ENCODE peak calls at places on chromosomes 12 and 14, in ten cellular contexts. L is SK-N-SH, W is Calu3, E is bronchial epithelial cell, Z is adrenal gland, P is ascending aorta, X is B cell, Q is AG09309, I is tibial artery, J is lung. C is an unnamed sample.

GRCh38 chr14:65211341-65211987 is 109.1 kb upstream of the MAX start:
- DNase-seq in L (no peak), W (no peak), E (peak), Z (no peak), P (no peak), X (no peak), Q (peak), I (no peak), J (no peak), C (no peak)

GRCh38 chr14:57391609-57392195 is 1.3 kb downstream of the NAA30 start:
- DNase-seq in L (peak), W (no peak), E (no peak), Z (peak), P (no peak), X (no peak), Q (no peak), I (no peak), J (no peak), C (no peak)

GRCh38 chr12:40618621-40619020 is 73.6 kb upstream of the CNTN1 start:
- DNase-seq in L (no peak), W (no peak), E (no peak), Z (no peak), P (no peak), X (no peak), Q (no peak), I (no peak), J (no peak), C (no peak)

GRCh38 chr14:92511472-92512247 is 1.9 kb upstream of the RIN3 start:
- DNase-seq in L (peak), W (peak), E (peak), Z (peak), P (no peak), X (no peak), Q (peak), I (no peak), J (peak), C (no peak)

GRCh38 chr14:51663783-51664326 is 12.1 kb downstream of the FRMD6 start:
- DNase-seq in L (no peak), W (no peak), E (no peak), Z (no peak), P (no peak), X (no peak), Q (no peak), I (no peak), J (no peak), C (no peak)

GRCh38 chr12:6465467-6466183 is 4.9 kb downstream of the VAMP1 start:
- DNase-seq in L (peak), W (peak), E (peak), Z (peak), P (no peak), X (no peak), Q (peak), I (no peak), J (peak), C (no peak)

GRCh38 chr14:74035556-74035955 is 16.4 kb downstream of the BBOF1 start:
- DNase-seq in L (no peak), W (no peak), E (peak), Z (no peak), P (no peak), X (no peak), Q (no peak), I (no peak), J (no peak), C (no peak)

GRCh38 chr12:109723311-109723791 is 9.7 kb downstream of the FAM222A start:
- DNase-seq in L (peak), W (no peak), E (no peak), Z (peak), P (no peak), X (no peak), Q (no peak), I (peak), J (no peak), C (no peak)

GRCh38 chr12:68620528-68620927 is 9.8 kb downstream of the RAP1B start:
- DNase-seq in L (no peak), W (no peak), E (no peak), Z (no peak), P (no peak), X (no peak), Q (no peak), I (no peak), J (no peak), C (no peak)

GRCh38 chr12:49537709-49538601 is 875 bp upstream of the KCNH3 start:
- DNase-seq in L (peak), W (peak), E (no peak), Z (peak), P (no peak), X (peak), Q (no peak), I (no peak), J (no peak), C (peak)

GRCh38 chr14:90517431-90517841 is 120.6 kb downstream of the CALM1 start:
- DNase-seq in L (no peak), W (no peak), E (no peak), Z (no peak), P (no peak), X (no peak), Q (no peak), I (no peak), J (no peak), C (no peak)

DNA sequence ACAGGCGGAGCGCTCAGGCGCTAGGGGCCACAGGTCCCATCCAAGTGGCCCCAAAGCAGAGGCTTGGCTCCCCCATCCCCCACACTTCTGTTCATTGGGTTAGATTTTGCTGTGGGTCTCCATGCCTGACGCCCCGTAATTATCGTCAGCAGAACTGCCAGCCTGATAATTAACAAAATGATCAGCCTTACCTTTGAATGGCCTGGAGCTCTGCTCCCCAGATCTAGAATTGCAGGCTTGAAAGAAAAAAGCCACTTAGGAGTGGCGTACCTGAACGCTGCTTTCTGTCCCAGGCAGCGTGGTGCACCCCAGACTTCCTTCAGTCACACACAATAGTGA is 28.7 kb upstream of the LRP1-AS start:
- DNase-seq in L (no peak), W (no peak), E (no peak), Z (no peak), P (no peak), X (no peak), Q (no peak), I (no peak), J (no peak), C (no peak)
- TF ChIP-seq CTCF in L (peak), W (no peak), E (no peak), Z (no peak), P (no peak), X (no peak), Q (no peak), I (no peak), J (no peak), C (no peak)

GRCh38 chr14:102951034-102951433 is 28.6 kb downstream of the AMN start:
- DNase-seq in L (no peak), W (no peak), E (no peak), Z (no peak), P (no peak), X (no peak), Q (no peak), I (no peak), J (no peak), C (no peak)
- TF ChIP-seq CTCF in L (no peak), W (no peak), E (no peak), Z (no peak), P (no peak), X (no peak), Q (no peak), I (no peak), J (no peak), C (no peak)

DNA sequence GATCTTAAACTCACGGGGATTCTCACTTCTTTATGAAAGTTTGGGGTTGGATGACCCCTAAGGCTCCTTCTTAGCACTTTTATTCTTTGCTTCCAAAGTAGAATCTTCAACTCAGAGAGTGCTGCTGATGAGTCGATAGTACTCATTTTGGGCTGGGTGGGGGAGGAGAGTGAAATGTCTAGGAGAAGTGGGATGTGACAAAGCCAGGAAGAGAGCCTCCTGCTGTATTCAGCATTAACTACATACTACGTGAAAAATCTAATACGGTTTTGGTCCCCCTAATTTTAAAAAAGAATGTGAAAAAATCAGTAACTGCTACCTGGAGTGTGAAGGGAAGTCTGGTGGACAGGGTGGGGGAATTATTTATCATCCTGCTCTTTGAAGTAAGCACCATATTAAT is 148.3 kb downstream of the SAMD4A start:
- DNase-seq in L (no peak), W (no peak), E (peak), Z (no peak), P (no peak), X (no peak), Q (no peak), I (no peak), J (no peak), C (no peak)
- TF ChIP-seq CTCF in L (peak), W (no peak), E (no peak), Z (no peak), P (no peak), X (no peak), Q (peak), I (peak), J (no peak), C (no peak)

GRCh38 chr12:87001102-87001501 is 744.9 kb upstream of the MGAT4C start:
- DNase-seq in L (no peak), W (no peak), E (no peak), Z (no peak), P (no peak), X (no peak), Q (no peak), I (no peak), J (no peak), C (no peak)
- TF ChIP-seq CTCF in L (no peak), W (no peak), E (no peak), Z (no peak), P (no peak), X (no peak), Q (no peak), I (no peak), J (no peak), C (no peak)

GRCh38 chr14:72924332-72924731 is 1.9 kb upstream of the DCAF4 start:
- DNase-seq in L (peak), W (peak), E (no peak), Z (peak), P (no peak), X (no peak), Q (no peak), I (peak), J (peak), C (no peak)
- TF ChIP-seq CTCF in L (no peak), W (no peak), E (no peak), Z (no peak), P (no peak), X (no peak), Q (no peak), I (no peak), J (no peak), C (no peak)

GRCh38 chr12:45671254-45671653 is 58.3 kb upstream of the ARID2 start:
- DNase-seq in L (no peak), W (no peak), E (peak), Z (no peak), P (no peak), X (no peak), Q (peak), I (no peak), J (no peak), C (no peak)

GRCh38 chr12:45670339-45671065 is 59.0 kb upstream of the ARID2 start:
- DNase-seq in L (no peak), W (no peak), E (peak), Z (no peak), P (no peak), X (peak), Q (no peak), I (no peak), J (no peak), C (no peak)

GRCh38 chr12:45674181-45674580 is 55.3 kb upstream of the ARID2 start:
- DNase-seq in L (no peak), W (no peak), E (no peak), Z (no peak), P (no peak), X (no peak), Q (no peak), I (no peak), J (no peak), C (no peak)

GRCh38 chr12:45675534-45675933 is 54.0 kb upstream of the ARID2 start:
- DNase-seq in L (no peak), W (no peak), E (no peak), Z (no peak), P (no peak), X (no peak), Q (no peak), I (no peak), J (no peak), C (no peak)

DNA sequence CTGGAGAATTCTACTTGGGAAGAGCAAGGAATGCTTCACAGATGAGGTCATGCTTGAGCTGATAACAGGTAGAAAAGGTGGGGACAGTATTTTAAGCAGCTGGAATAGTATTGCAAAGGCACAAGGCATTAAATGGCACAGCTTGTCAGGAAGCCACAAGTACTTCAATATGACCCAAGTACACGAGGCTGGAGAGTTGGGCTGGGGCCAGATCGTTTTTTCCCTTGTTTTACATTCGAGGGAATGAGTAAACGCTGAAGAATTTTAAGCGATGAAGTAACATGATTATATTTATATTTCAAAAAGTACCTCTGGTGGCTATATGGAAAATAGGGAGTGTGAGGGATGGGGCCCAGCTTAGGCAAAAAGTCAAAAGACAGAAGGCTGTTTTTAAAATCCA is 54.9 kb upstream of the ARID2 start:
- DNase-seq in L (no peak), W (peak), E (peak), Z (peak), P (peak), X (no peak), Q (peak), I (peak), J (peak), C (no peak)
- TF ChIP-seq CTCF in L (no peak), W (no peak), E (no peak), Z (no peak), P (no peak), X (no peak), Q (no peak), I (no peak), J (no peak), C (no peak)

GRCh38 chr14:54777395-54777794 is 125.2 kb downstream of the GCH1 start:
- DNase-seq in L (no peak), W (no peak), E (no peak), Z (no peak), P (no peak), X (no peak), Q (no peak), I (no peak), J (no peak), C (no peak)

GRCh38 chr14:54773171-54774006 is 129.2 kb downstream of the GCH1 start:
- DNase-seq in L (peak), W (peak), E (peak), Z (peak), P (peak), X (peak), Q (peak), I (peak), J (peak), C (peak)

GRCh38 chr14:54774824-54775223 is 127.8 kb downstream of the GCH1 start:
- DNase-seq in L (no peak), W (no peak), E (no peak), Z (no peak), P (no peak), X (no peak), Q (no peak), I (no peak), J (no peak), C (no peak)

GRCh38 chr14:54776361-54777001 is 126.1 kb downstream of the GCH1 start:
- DNase-seq in L (peak), W (peak), E (no peak), Z (peak), P (no peak), X (peak), Q (no peak), I (peak), J (no peak), C (peak)

GRCh38 chr14:54775486-54776100 is 127.0 kb downstream of the GCH1 start:
- DNase-seq in L (no peak), W (no peak), E (no peak), Z (no peak), P (no peak), X (no peak), Q (no peak), I (no peak), J (no peak), C (no peak)
- TF ChIP-seq CTCF in L (no peak), W (no peak), E (no peak), Z (no peak), P (no peak), X (no peak), Q (no peak), I (no peak), J (no peak), C (no peak)

DNA sequence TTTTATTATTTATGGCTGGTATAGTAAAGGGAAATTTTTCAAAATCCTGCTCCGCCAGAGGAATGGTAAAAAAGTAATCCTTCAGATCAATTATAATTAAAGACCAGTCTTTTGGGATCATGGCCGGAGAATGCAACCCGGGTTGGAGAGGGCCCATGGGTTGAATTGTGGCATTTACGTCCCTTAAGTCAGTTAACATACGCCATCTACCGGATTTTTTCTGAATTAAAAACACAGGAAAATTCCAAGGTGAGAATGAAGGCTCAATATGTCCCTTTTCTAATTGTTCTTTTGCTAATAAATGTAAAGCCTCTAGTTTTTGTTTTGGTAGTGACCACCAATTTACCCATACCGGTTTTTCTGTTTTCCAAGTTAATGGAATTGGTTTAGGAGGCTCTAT is 602.8 kb downstream of the ALG10 start:
- DNase-seq in L (no peak), W (peak), E (peak), Z (no peak), P (no peak), X (no peak), Q (no peak), I (no peak), J (no peak), C (peak)
- TF ChIP-seq CTCF in L (peak), W (no peak), E (no peak), Z (peak), P (no peak), X (no peak), Q (peak), I (no peak), J (no peak), C (no peak)

DNA sequence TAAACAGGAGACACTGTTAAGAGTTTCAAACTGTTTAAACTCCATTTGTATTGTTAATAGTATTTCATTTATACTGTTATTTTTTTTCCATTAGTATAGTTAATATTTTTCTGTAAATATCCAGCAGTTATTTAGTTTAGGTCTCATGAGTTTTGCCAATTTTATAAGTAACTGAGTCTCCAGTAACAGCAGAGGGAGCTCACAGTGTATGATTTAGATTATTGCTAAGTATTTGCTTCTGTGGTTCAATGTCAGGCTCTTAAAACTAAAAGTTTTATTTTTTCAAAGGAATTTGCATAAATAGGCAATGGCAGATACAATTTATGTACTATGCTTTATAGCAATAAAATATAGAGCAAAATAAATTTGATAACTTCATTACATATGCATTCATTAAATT is 209.7 kb downstream of the ATXN7L3B start:
- DNase-seq in L (no peak), W (peak), E (peak), Z (no peak), P (no peak), X (no peak), Q (no peak), I (no peak), J (no peak), C (no peak)
- TF ChIP-seq CTCF in L (peak), W (no peak), E (no peak), Z (no peak), P (no peak), X (no peak), Q (no peak), I (no peak), J (no peak), C (no peak)

C was measured in GM13976.